ENCODE peak calls at places on chromosomes 5 and 9, in four cellular contexts. Q, G, E and Y are unnamed samples.

GRCh38 chr9:20538956-20539355 is 83.3 kb downstream of the MLLT3 start:
- DNase-seq in Q (no peak), G (no peak), E (peak; percentile 20), Y (no peak)

GRCh38 chr5:122076669-122077450 is 1.2 kb downstream of the LOX start:
- DNase-seq in Q (peak; percentile 88), G (peak; percentile 86), E (peak; percentile 80), Y (peak; percentile 85)

GRCh38 chr5:125263346-125263745 is 516.9 kb upstream of the ZNF608 start:
- DNase-seq in Q (no peak), G (no peak), E (peak; percentile 10), Y (no peak)

GRCh38 chr5:24823625-24824024 is 178.8 kb upstream of the CDH10 start:
- DNase-seq in Q (no peak), G (no peak), E (no peak), Y (no peak)

GRCh38 chr5:107592515-107592914 is 78.2 kb downstream of the EFNA5 start:
- DNase-seq in Q (no peak), G (no peak), E (no peak), Y (no peak)

GRCh38 chr5:64505769-64506566 is at the start of gene RGS7BP:
- DNase-seq in Q (peak; percentile 81), G (peak; percentile 69), E (peak; percentile 55), Y (no peak)

GRCh38 chr5:7857918-7858632 is 7.1 kb upstream of the CFAP90 start:
- DNase-seq in Q (no peak), G (no peak), E (peak; percentile 26), Y (no peak)

GRCh38 chr9:120369608-120370220 is 210.3 kb downstream of the CDK5RAP2 start:
- DNase-seq in Q (no peak), G (no peak), E (peak; percentile 50), Y (no peak)

GRCh38 chr5:21784487-21784886 is 1068.7 kb downstream of the CDH12 start:
- DNase-seq in Q (no peak), G (no peak), E (no peak), Y (no peak)

GRCh38 chr5:17080361-17080760 is 137.1 kb upstream of the BASP1 start:
- DNase-seq in Q (no peak), G (no peak), E (no peak), Y (no peak)

GRCh38 chr5:153613143-153613542 is 122.7 kb downstream of the GRIA1 start:
- DNase-seq in Q (no peak), G (no peak), E (peak; percentile 81), Y (no peak)

GRCh38 chr5:72178910-72179815 is 71.9 kb downstream of the MAP1B start:
- DNase-seq in Q (peak; percentile 52), G (peak; percentile 80), E (peak; percentile 94), Y (peak; percentile 87)

DNA sequence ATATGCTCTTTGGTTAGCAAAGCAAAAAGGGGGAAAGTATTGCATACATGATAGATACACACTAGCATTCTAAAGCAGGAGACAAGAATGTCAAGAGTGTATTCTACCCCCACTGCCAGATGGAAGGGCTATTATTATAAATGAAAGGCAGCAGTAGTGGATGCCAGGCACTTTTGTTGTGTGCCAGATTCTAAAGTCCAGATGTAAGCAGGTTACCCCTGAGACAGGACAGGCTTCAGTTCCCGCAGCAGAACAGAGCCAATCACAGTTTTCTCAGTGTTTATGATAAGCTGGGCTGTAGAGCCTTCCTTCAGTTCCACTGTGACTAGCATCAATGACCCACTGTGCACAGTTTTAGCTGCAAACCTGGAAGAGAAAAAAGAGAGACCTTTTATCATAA is 226.6 kb upstream of the TBCA start:
- DNase-seq in Q (no peak), G (no peak), E (no peak), Y (no peak)
- H3K27ac ChIP-seq in Q (no peak overlapping the region), G (no peak overlapping the region), E (no peak overlapping the region), Y (no peak overlapping the region)

DNA sequence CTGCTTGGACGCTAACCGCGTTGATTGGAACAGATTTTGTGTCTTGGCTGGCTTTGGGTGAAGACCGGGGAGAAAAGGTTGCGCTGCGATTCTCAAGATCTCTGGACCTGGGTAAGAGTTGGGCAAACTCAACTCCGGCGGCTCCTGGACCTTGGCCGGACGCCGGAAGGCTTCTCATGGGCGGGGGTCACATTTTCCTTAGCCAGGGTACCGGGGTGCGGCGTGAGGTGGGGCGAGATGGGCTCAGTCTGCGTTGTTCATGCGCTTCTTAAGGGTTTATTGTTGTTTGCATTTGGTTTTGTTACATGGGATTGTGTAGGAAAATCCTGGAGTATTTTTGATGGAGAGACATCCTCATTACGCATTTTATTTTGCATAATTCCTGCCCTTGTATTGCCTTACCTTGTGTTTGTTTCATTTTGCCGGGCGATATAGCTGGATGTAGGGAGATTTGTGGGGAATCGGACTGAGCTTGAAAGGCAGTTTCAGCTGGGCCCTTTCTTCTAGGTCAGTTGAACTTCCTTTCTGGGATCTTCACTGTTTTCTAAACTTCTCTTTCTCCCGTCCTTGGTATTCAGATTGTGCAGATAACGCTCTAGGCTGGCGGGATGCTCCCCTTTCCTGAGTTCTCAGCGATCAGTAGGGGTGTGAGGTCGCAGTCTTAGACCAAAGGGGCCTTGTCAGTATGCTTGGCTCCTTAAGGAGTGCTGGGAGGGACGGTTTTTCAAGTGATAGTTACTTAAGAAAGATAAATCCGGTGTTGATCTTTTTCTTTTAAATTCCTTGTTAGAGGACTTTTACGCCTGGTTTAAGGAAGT is 559 bp downstream of the MEGF10 start:
- DNase-seq in Q (peak; percentile 55), G (no peak), E (no peak), Y (no peak)
- H3K27ac ChIP-seq in Q (peak overlapping the region; percentile 73), G (no peak overlapping the region), E (no peak overlapping the region), Y (no peak overlapping the region)

GRCh38 chr9:38315085-38315595 is 77.4 kb upstream of the ALDH1B1 start:
- DNase-seq in Q (no peak), G (no peak), E (no peak), Y (no peak)

GRCh38 chr9:38318755-38319495 is 73.6 kb upstream of the ALDH1B1 start:
- DNase-seq in Q (no peak), G (peak; percentile 41), E (no peak), Y (no peak)

GRCh38 chr9:38316166-38316765 is 76.2 kb upstream of the ALDH1B1 start:
- DNase-seq in Q (no peak), G (no peak), E (no peak), Y (no peak)

GRCh38 chr9:38322937-38323336 is 69.6 kb upstream of the ALDH1B1 start:
- DNase-seq in Q (no peak), G (no peak), E (no peak), Y (no peak)

DNA sequence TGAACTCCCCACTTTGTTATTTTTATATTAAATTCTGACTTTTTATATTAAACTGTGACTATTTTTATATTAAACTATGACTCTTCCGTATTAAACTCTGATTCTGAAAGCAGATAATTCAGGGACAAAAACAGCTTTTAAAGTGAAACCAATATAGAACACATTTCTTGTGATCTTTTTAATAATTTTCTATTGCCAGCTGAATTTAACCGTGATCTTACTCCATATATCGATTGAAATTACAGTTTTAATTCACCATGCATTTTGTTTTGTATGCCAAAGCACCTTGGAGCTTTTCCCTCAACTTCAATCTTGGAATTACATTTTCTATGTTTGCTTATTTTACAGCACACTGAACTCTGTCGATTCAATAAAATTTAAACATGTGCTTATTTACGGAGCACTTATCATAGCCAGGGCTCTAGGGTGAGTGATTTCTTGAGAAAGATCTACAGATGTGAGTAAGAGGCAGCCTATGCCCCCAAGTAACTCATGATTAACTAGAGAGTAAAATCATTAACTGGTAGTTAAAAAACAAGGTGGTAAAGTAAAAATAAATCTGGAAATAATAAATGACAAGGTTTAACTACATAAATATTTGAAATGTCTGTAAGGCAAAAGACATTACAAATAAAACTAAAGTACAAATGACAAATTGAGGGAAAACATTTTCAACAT is 72.9 kb upstream of the ALDH1B1 start:
- DNase-seq in Q (no peak), G (no peak), E (no peak), Y (no peak)
- H3K27ac ChIP-seq in Q (no peak overlapping the region), G (no peak overlapping the region), E (no peak overlapping the region), Y (no peak overlapping the region)

GRCh38 chr5:43775000-43775399 is 172.0 kb downstream of the NNT start:
- DNase-seq in Q (no peak), G (no peak), E (no peak), Y (no peak)

GRCh38 chr5:43773032-43773830 is 170.3 kb downstream of the NNT start:
- DNase-seq in Q (peak; percentile 49), G (no peak), E (peak; percentile 82), Y (no peak)

GRCh38 chr5:43772601-43773031 is 169.6 kb downstream of the NNT start:
- DNase-seq in Q (no peak), G (no peak), E (peak; percentile 66), Y (no peak)

GRCh38 chr5:43769576-43770352 is 166.8 kb downstream of the NNT start:
- DNase-seq in Q (no peak), G (no peak), E (peak; percentile 15), Y (peak; percentile 81)

DNA sequence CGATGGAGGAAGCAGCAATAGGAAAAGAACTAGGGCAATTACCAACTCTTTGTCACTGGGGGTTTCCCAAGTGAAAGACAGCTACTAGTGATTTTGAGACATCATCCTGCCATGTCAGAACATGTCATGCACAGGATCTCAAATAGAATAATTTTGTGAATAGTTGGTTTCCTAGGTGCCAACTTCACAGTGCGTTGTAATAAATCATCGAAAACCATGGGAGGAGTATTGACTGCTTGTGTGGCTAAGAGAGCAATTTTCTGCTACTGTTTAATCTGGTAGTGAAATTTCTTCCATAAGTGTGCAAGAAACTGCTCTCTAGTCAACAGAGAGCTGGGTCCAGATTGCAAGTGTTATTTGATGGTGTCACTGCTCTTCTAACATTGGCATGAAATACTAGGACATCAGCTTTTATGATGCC is 168.6 kb downstream of the NNT start:
- DNase-seq in Q (no peak), G (no peak), E (no peak), Y (no peak)
- H3K27ac ChIP-seq in Q (no peak overlapping the region), G (no peak overlapping the region), E (no peak overlapping the region), Y (no peak overlapping the region)

GRCh38 chr5:118044169-118044568 is 944.2 kb downstream of the DTWD2 start:
- DNase-seq in Q (peak; percentile 60), G (no peak), E (no peak), Y (no peak)

GRCh38 chr5:118043531-118043930 is 944.8 kb downstream of the DTWD2 start:
- DNase-seq in Q (peak; percentile 21), G (no peak), E (no peak), Y (no peak)

GRCh38 chr5:118040496-118040895 is 947.9 kb downstream of the DTWD2 start:
- DNase-seq in Q (no peak), G (no peak), E (no peak), Y (no peak)

GRCh38 chr5:118042076-118042475 is 946.3 kb downstream of the DTWD2 start:
- DNase-seq in Q (no peak), G (no peak), E (no peak), Y (no peak)
- H3K27ac ChIP-seq in Q (no peak overlapping the region), G (no peak overlapping the region), E (no peak overlapping the region), Y (no peak overlapping the region)

GRCh38 chr9:136329636-136330405 is 2.5 kb downstream of the GPSM1 start:
- DNase-seq in Q (no peak), G (no peak), E (no peak), Y (no peak)
- H3K27ac ChIP-seq in Q (no peak overlapping the region), G (no peak overlapping the region), E (peak overlapping the region; percentile 87), Y (peak overlapping the region; percentile 97)

GRCh38 chr9:2015581-2016410 is 649 bp downstream of the SMARCA2 start:
- DNase-seq in Q (peak; percentile 77), G (peak; percentile 77), E (peak; percentile 51), Y (peak; percentile 73)
- H3K27ac ChIP-seq in Q (no peak overlapping the region), G (peak overlapping the region; percentile 85), E (peak overlapping the region; percentile 89), Y (peak overlapping the region; percentile 95)